ENCODE peak calls at places on chromosomes 5 and 9, in four cellular contexts. D, R, S and H are unnamed samples.

GRCh38 chr9:29647451-29647850 is 2074.2 kb upstream of the C9orf72 start:
- DNase-seq in D (no peak), R (no peak), S (no peak), H (no peak)

GRCh38 chr9:98750396-98751060 is 41.8 kb upstream of the GABBR2 start:
- DNase-seq in D (no peak), R (no peak), S (no peak), H (no peak)

GRCh38 chr5:91269198-91269597 is 113.9 kb downstream of the ARRDC3 start:
- DNase-seq in D (no peak), R (no peak), S (no peak), H (no peak)

GRCh38 chr5:134477462-134478245 is 47.8 kb upstream of the JADE2 start:
- DNase-seq in D (no peak), R (no peak), S (no peak), H (no peak)

GRCh38 chr5:88979244-88979643 is 96.3 kb upstream of the MEF2C start:
- DNase-seq in D (no peak), R (no peak), S (no peak), H (no peak)

GRCh38 chr5:128284236-128284635 is 200.7 kb downstream of the SLC12A2 start:
- DNase-seq in D (no peak), R (no peak), S (no peak), H (no peak)

GRCh38 chr5:83149671-83150070 is 72.3 kb downstream of the XRCC4 start:
- DNase-seq in D (no peak), R (no peak), S (peak), H (peak)

GRCh38 chr9:3956081-3956701 is 343.7 kb downstream of the GLIS3 start:
- DNase-seq in D (no peak), R (no peak), S (no peak), H (no peak)

GRCh38 chr5:139383993-139384590 is 995 bp upstream of the SLC23A1 start:
- DNase-seq in D (no peak), R (no peak), S (no peak), H (no peak)

GRCh38 chr9:15642369-15642962 is 89.6 kb downstream of the CCDC171 start:
- DNase-seq in D (no peak), R (no peak), S (peak), H (no peak)

GRCh38 chr5:147483961-147484707 is 25.7 kb downstream of the DPYSL3 start:
- DNase-seq in D (no peak), R (no peak), S (no peak), H (no peak)

GRCh38 chr9:37919956-37920335 is 16.0 kb upstream of the SLC25A51 start:
- DNase-seq in D (no peak), R (no peak), S (no peak), H (no peak)

GRCh38 chr5:72366324-72366976 is 46.3 kb downstream of the PTCD2 start:
- DNase-seq in D (peak), R (peak), S (peak), H (no peak)

GRCh38 chr5:153959134-153959957 is 79.4 kb downstream of the FAM114A2 start:
- DNase-seq in D (peak), R (peak), S (no peak), H (no peak)

GRCh38 chr9:79570449-79571308 is 1.1 kb upstream of the TLE4 start:
- DNase-seq in D (peak), R (peak), S (no peak), H (no peak)

GRCh38 chr5:82106207-82106606 is 134.4 kb downstream of the ATG10 start:
- DNase-seq in D (no peak), R (no peak), S (no peak), H (no peak)

GRCh38 chr5:135007305-135007704 is 26.7 kb downstream of the PITX1 start:
- DNase-seq in D (no peak), R (no peak), S (no peak), H (no peak)

GRCh38 chr5:3452622-3453021 is 143.0 kb upstream of the IRX1 start:
- DNase-seq in D (no peak), R (no peak), S (no peak), H (no peak)

GRCh38 chr5:28807230-28807629 is 1768.8 kb upstream of the CDH9 start:
- DNase-seq in D (no peak), R (no peak), S (no peak), H (no peak)

GRCh38 chr5:148909001-148909400 is 82.6 kb downstream of the ADRB2 start:
- DNase-seq in D (no peak), R (no peak), S (no peak), H (no peak)

GRCh38 chr5:93580387-93581100 is 475 bp downstream of the NR2F1-AS1 start:
- DNase-seq in D (peak), R (no peak), S (peak), H (no peak)

GRCh38 chr5:157248771-157249475 is 17.0 kb upstream of the CYFIP2 start:
- DNase-seq in D (no peak), R (no peak), S (no peak), H (no peak)

GRCh38 chr9:136339958-136340310 is 12.6 kb downstream of the GPSM1 start:
- DNase-seq in D (no peak), R (no peak), S (no peak), H (no peak)

GRCh38 chr5:163760498-163760897 is 255.1 kb downstream of the MAT2B start:
- DNase-seq in D (no peak), R (no peak), S (no peak), H (no peak)

GRCh38 chr9:90956026-90956810 is 154.6 kb downstream of the SYK start:
- DNase-seq in D (no peak), R (no peak), S (no peak), H (no peak)

GRCh38 chr5:177472460-177473441 is 683 bp downstream of the DBN1 start:
- DNase-seq in D (peak), R (peak), S (no peak), H (no peak)

GRCh38 chr9:91954841-91955471 is 4.9 kb upstream of the ROR2 start:
- DNase-seq in D (peak), R (peak), S (peak), H (peak)

GRCh38 chr9:137077758-137078693 is 709 bp downstream of the UAP1L1 start:
- DNase-seq in D (peak), R (peak), S (no peak), H (no peak)

GRCh38 chr9:34437006-34437925 is 21.1 kb downstream of the FAM219A start:
- DNase-seq in D (peak), R (peak), S (peak), H (peak)

GRCh38 chr5:174141398-174141797 is 95.9 kb downstream of the NSG2 start:
- DNase-seq in D (no peak), R (no peak), S (no peak), H (no peak)

GRCh38 chr5:137073192-137073591 is 425.9 kb downstream of the SPOCK1 start:
- DNase-seq in D (no peak), R (no peak), S (no peak), H (no peak)

GRCh38 chr5:100252040-100252439 is 283.1 kb upstream of the FAM174A start:
- DNase-seq in D (no peak), R (no peak), S (no peak), H (no peak)

GRCh38 chr5:10621837-10622236 is 58.0 kb downstream of the ANKRD33B start:
- DNase-seq in D (no peak), R (no peak), S (no peak), H (no peak)

GRCh38 chr9:16873131-16873787 is 2.8 kb upstream of the BNC2 start:
- DNase-seq in D (no peak), R (no peak), S (no peak), H (no peak)